ENCODE peak calls at places on chromosome 2, in four cellular contexts. D is HCT116, N is H1, M is K562. H is an unnamed sample.

GRCh38 chr2:66686768-66687167 is 251.8 kb downstream of the MEIS1 start:
- DNase-seq in D (no peak), N (no peak), M (no peak), H (no peak)

GRCh38 chr2:6791682-6792081 is 74.0 kb downstream of the CMPK2 start:
- DNase-seq in D (no peak), N (no peak), M (no peak), H (no peak)

GRCh38 chr2:229343661-229344060 is 72.6 kb upstream of the PID1 start:
- DNase-seq in D (no peak), N (no peak), M (no peak), H (no peak)

GRCh38 chr2:168552450-168552856 is 96.4 kb downstream of the CERS6 start:
- DNase-seq in D (no peak), N (peak), M (no peak), H (no peak)

GRCh38 chr2:186058604-186059003 is 320.0 kb downstream of the FSIP2 start:
- DNase-seq in D (no peak), N (no peak), M (no peak), H (no peak)

GRCh38 chr2:219469186-219469724 is 29.4 kb upstream of the GMPPA start:
- DNase-seq in D (no peak), N (no peak), M (peak), H (peak)

GRCh38 chr2:13533524-13533922 is 816.8 kb downstream of the TRIB2 start:
- DNase-seq in D (no peak), N (no peak), M (no peak), H (peak)

GRCh38 chr2:44668336-44668735 is 273.2 kb upstream of the SIX3 start:
- DNase-seq in D (peak), N (no peak), M (no peak), H (peak)

GRCh38 chr2:18788590-18788989 is 199.2 kb upstream of the NT5C1B start:
- DNase-seq in D (no peak), N (no peak), M (no peak), H (no peak)

GRCh38 chr2:72892506-72893173 is 5.4 kb downstream of the SPR start:
- DNase-seq in D (no peak), N (no peak), M (peak), H (peak)

GRCh38 chr2:119208791-119209203 is 14.8 kb upstream of the STEAP3 start:
- DNase-seq in D (peak), N (no peak), M (no peak), H (no peak)

GRCh38 chr2:45699032-45699658 is 47.7 kb downstream of the PRKCE start:
- DNase-seq in D (no peak), N (no peak), M (no peak), H (no peak)

GRCh38 chr2:146312899-146313298 is 1531.9 kb upstream of the ACVR2A start:
- DNase-seq in D (no peak), N (no peak), M (no peak), H (no peak)

GRCh38 chr2:84731185-84731584 is 149.7 kb downstream of the TRABD2A start:
- DNase-seq in D (no peak), N (no peak), M (no peak), H (no peak)

GRCh38 chr2:10080536-10081304 is 509 bp upstream of the CYS1 start:
- DNase-seq in D (no peak), N (no peak), M (peak), H (no peak)

GRCh38 chr2:128643221-128644065 is 324.8 kb upstream of the HS6ST1 start:
- DNase-seq in D (no peak), N (no peak), M (no peak), H (no peak)

GRCh38 chr2:148201075-148202004 is 180.4 kb downstream of the MBD5 start:
- DNase-seq in D (peak), N (peak), M (peak), H (peak)

GRCh38 chr2:132690664-132691303 is 20.8 kb upstream of the LYPD1 start:
- DNase-seq in D (no peak), N (no peak), M (no peak), H (no peak)

GRCh38 chr2:106156305-106157288 is 37.5 kb downstream of the UXS1 start:
- DNase-seq in D (no peak), N (no peak), M (no peak), H (no peak)

GRCh38 chr2:95296036-95296435 is 1.1 kb upstream of the KCNIP3 start:
- DNase-seq in D (no peak), N (no peak), M (no peak), H (no peak)

GRCh38 chr2:46548103-46548486 is 68.7 kb downstream of the TMEM247 start:
- DNase-seq in D (no peak), N (no peak), M (no peak), H (no peak)

GRCh38 chr2:120600786-120601185 is 134.9 kb upstream of the GLI2 start:
- DNase-seq in D (no peak), N (no peak), M (no peak), H (no peak)

DNA sequence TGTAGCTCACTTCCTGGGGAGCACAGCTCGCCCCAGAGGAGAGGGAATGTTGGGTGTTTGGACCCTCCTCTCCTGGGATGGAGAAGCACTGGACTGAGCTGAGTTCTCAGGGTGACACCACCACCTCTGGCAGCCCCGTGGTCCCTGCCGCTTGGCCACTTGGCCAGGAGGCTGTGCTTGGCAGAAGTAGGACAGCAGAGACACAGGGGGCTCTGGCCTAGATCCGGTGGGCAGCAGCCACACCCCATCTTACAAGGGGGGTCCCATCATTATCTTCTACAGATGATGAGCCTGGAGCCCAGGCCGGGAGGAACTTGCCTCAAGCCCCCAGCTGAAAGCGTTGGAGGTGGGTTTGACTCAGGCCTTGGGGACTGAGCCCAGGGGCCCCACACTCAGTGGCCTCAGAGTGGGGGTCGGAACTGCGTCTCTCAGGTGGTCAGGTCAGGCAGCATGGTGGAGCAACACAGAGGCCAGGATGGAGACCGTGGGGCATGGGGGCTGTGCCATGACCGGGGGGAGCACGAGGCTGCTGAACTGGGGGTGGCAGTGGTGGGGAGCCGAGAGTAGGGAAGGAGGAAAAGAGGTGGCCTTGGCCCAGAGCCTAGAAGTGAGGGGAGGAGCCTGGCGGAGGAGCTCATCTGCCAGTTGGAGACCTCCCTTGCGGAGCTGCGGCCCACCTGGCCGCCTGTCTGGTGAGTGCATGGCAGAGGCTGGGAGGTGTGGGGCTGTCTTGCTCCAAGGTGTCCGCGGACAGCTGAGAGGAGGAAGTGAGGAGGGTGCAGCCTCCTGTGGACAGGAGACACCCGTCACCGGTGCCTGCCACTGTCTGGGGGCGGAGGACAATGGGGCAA is 63.6 kb upstream of the HDAC4 start:
- DNase-seq in D (no peak), N (no peak), M (no peak), H (no peak)
- TF ChIP-seq FOSL1 in D (no peak), N (no peak), M (no peak), H (no peak)

GRCh38 chr2:139217641-139218040 is 437.5 kb upstream of the NXPH2 start:
- DNase-seq in D (no peak), N (no peak), M (no peak), H (no peak)
- TF ChIP-seq FOSL1 in D (no peak), N (no peak), M (no peak), H (no peak)

GRCh38 chr2:233290446-233290845 is 17.2 kb upstream of the SAG start:
- DNase-seq in D (no peak), N (no peak), M (no peak), H (no peak)
- TF ChIP-seq FOSL1 in D (no peak), N (no peak), M (no peak), H (no peak)

GRCh38 chr2:68287580-68288441 is 31.9 kb downstream of the CNRIP1 start:
- DNase-seq in D (no peak), N (no peak), M (peak), H (no peak)
- TF ChIP-seq FOSL1 in D (no peak), N (no peak), M (peak), H (no peak)

GRCh38 chr2:17540813-17541513 is 467 bp downstream of the VSNL1 start:
- DNase-seq in D (no peak), N (no peak), M (no peak), H (no peak)

GRCh38 chr2:17539596-17539992 is 902 bp upstream of the VSNL1 start:
- DNase-seq in D (peak), N (no peak), M (no peak), H (peak)

GRCh38 chr2:17538022-17538843 is 2.3 kb upstream of the VSNL1 start:
- DNase-seq in D (peak), N (no peak), M (no peak), H (peak)

GRCh38 chr2:17539993-17540812 is at the start of gene VSNL1:
- DNase-seq in D (peak), N (peak), M (peak), H (peak)

GRCh38 chr2:17538844-17539554 is 1.5 kb upstream of the VSNL1 start:
- DNase-seq in D (peak), N (no peak), M (peak), H (peak)
- TF ChIP-seq FOSL1 in D (no peak), N (no peak), M (no peak), H (peak)

DNA sequence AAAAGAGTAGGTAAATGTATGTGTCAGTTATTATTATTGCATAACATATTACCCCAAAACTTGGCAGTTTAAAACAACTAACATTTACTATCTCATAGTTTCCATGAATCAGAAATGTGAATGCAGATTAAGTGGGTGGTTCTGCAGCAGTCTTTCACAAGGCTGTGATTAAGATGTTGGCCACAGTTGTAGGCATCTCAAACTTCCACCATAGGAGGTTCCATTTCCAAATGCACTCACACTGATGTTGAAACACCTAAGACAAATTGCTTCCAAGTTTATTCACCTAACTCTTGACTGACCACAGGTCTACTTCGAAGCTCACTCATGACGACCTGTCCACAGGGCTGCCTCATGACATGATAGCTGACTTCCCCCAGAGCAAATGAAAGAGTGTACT is 360.8 kb downstream of the GRB14 start:
- DNase-seq in D (no peak), N (no peak), M (no peak), H (no peak)
- TF ChIP-seq FOSL1 in D (no peak), N (no peak), M (no peak), H (no peak)

DNA sequence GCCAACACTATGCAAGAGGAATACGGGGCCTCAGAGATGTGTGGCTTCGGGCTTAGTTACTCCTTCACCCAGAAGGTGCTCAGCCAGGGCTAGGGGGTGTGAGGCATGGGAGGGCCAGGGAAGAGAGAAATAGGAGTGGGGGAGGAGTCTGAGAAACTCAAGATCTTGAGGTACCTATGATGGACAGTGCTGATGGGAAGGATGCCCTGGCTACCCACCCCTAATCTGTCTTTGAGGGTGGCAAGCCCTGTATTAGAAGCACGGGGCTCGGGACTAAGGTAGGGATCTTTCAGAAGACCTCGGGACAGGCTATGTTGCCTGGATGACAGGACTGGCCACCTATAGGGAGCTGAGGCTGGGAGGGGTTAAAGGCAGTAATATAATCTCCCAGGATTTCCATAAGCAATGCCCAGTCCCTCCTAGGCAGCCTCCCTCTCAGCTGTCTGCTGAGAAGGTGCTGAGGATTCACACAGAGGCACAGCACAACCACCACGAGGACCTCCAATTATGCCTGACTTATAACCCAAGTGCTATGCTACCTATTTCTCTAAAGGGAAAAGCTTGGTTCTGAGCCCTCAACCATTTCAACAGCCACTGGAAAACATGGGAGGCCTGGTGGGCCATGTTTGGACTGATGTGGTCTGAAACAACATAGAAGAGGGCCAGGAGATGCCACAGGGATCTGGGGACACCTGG is 23.3 kb downstream of the MTHFD2 start:
- DNase-seq in D (no peak), N (no peak), M (no peak), H (no peak)
- TF ChIP-seq FOSL1 in D (no peak), N (no peak), M (no peak), H (no peak)

H was measured in HepG2.